ENCODE peak calls at places on chromosomes 3 and 15, in seven cellular contexts. One of them, this sample, is unnamed.

GRCh38 chr3:116445291-116445841 is at the start of gene LSAMP:
- DNase-seq in lung: no peak
- DNase-seq in brain microvascular endothelial cell: no peak
- DNase-seq in astrocyte: peak; percentile 30
- DNase-seq in CD4-positive, alpha-beta T cell: no peak
- DNase-seq in AG04450: no peak
- DNase-seq in GM23248: peak; percentile 62
- DNase-seq in this sample: peak; percentile 84

GRCh38 chr3:159782724-159783421 is 205.8 kb upstream of the IL12A start:
- DNase-seq in brain microvascular endothelial cell: no peak
- DNase-seq in astrocyte: no peak
- DNase-seq in AG04450: no peak
- DNase-seq in lung: no peak
- DNase-seq in GM23248: no peak
- DNase-seq in CD4-positive, alpha-beta T cell: no peak
- DNase-seq in this sample: no peak

GRCh38 chr3:61983479-61983878 is 389.9 kb downstream of the FEZF2 start:
- DNase-seq in AG04450: no peak
- DNase-seq in brain microvascular endothelial cell: no peak
- DNase-seq in CD4-positive, alpha-beta T cell: no peak
- DNase-seq in astrocyte: peak; percentile 30
- DNase-seq in GM23248: no peak
- DNase-seq in lung: no peak
- DNase-seq in this sample: no peak

GRCh38 chr3:17431004-17431403 is 311.4 kb downstream of the TBC1D5 start:
- DNase-seq in CD4-positive, alpha-beta T cell: no peak
- DNase-seq in lung: no peak
- DNase-seq in GM23248: peak; percentile 56
- DNase-seq in brain microvascular endothelial cell: no peak
- DNase-seq in AG04450: peak; percentile 3
- DNase-seq in astrocyte: peak; percentile 19
- DNase-seq in this sample: no peak

GRCh38 chr3:89690649-89691048 is 583.2 kb downstream of the EPHA3 start:
- DNase-seq in astrocyte: peak; percentile 14
- DNase-seq in GM23248: peak; percentile 12
- DNase-seq in lung: no peak
- DNase-seq in CD4-positive, alpha-beta T cell: no peak
- DNase-seq in AG04450: no peak
- DNase-seq in brain microvascular endothelial cell: no peak
- DNase-seq in this sample: no peak

GRCh38 chr15:60757831-60758570 is 279.1 kb upstream of the ICE2 start:
- DNase-seq in brain microvascular endothelial cell: no peak
- DNase-seq in GM23248: no peak
- DNase-seq in astrocyte: no peak
- DNase-seq in lung: no peak
- DNase-seq in AG04450: no peak
- DNase-seq in CD4-positive, alpha-beta T cell: no peak
- DNase-seq in this sample: no peak

GRCh38 chr3:115513411-115513800 is 109.9 kb upstream of the GAP43 start:
- DNase-seq in CD4-positive, alpha-beta T cell: no peak
- DNase-seq in brain microvascular endothelial cell: no peak
- DNase-seq in astrocyte: no peak
- DNase-seq in GM23248: no peak
- DNase-seq in lung: no peak
- DNase-seq in AG04450: no peak
- DNase-seq in this sample: no peak

GRCh38 chr3:105093371-105093770 is 273.3 kb upstream of the ALCAM start:
- DNase-seq in lung: no peak
- DNase-seq in brain microvascular endothelial cell: no peak
- DNase-seq in astrocyte: no peak
- DNase-seq in CD4-positive, alpha-beta T cell: no peak
- DNase-seq in AG04450: no peak
- DNase-seq in GM23248: no peak
- DNase-seq in this sample: no peak

GRCh38 chr15:33226559-33227181 is 32.2 kb upstream of the FMN1 start:
- DNase-seq in GM23248: peak; percentile 46
- DNase-seq in brain microvascular endothelial cell: peak; percentile 21
- DNase-seq in AG04450: no peak
- DNase-seq in lung: peak; percentile 51
- DNase-seq in CD4-positive, alpha-beta T cell: peak; percentile 33
- DNase-seq in astrocyte: peak; percentile 24
- DNase-seq in this sample: no peak

GRCh38 chr15:32683231-32683630 is 34.6 kb upstream of the GREM1 start:
- DNase-seq in lung: no peak
- DNase-seq in GM23248: peak; percentile 66
- DNase-seq in CD4-positive, alpha-beta T cell: no peak
- DNase-seq in AG04450: no peak
- DNase-seq in brain microvascular endothelial cell: no peak
- DNase-seq in astrocyte: no peak
- DNase-seq in this sample: no peak

GRCh38 chr3:40267940-40268707 is 41.4 kb upstream of the EIF1B start:
- DNase-seq in GM23248: peak; percentile 20
- DNase-seq in astrocyte: no peak
- DNase-seq in lung: no peak
- DNase-seq in brain microvascular endothelial cell: no peak
- DNase-seq in CD4-positive, alpha-beta T cell: no peak
- DNase-seq in AG04450: no peak
- DNase-seq in this sample: no peak

GRCh38 chr3:122295286-122295685 is 29.8 kb upstream of the CSTA start:
- DNase-seq in CD4-positive, alpha-beta T cell: no peak
- DNase-seq in lung: no peak
- DNase-seq in AG04450: no peak
- DNase-seq in brain microvascular endothelial cell: no peak
- DNase-seq in GM23248: no peak
- DNase-seq in astrocyte: no peak
- DNase-seq in this sample: no peak

GRCh38 chr15:31332681-31333071 is 6.0 kb downstream of the KLF13 start:
- DNase-seq in astrocyte: no peak
- DNase-seq in AG04450: no peak
- DNase-seq in brain microvascular endothelial cell: no peak
- DNase-seq in lung: no peak
- DNase-seq in GM23248: no peak
- DNase-seq in CD4-positive, alpha-beta T cell: no peak
- DNase-seq in this sample: no peak

GRCh38 chr3:145015243-145015642 is 1043.6 kb downstream of the DIPK2A start:
- DNase-seq in brain microvascular endothelial cell: peak; percentile 53
- DNase-seq in AG04450: peak; percentile 6
- DNase-seq in astrocyte: peak; percentile 32
- DNase-seq in GM23248: peak; percentile 11
- DNase-seq in CD4-positive, alpha-beta T cell: no peak
- DNase-seq in lung: no peak
- DNase-seq in this sample: no peak

GRCh38 chr15:51649659-51650521 is 27.3 kb upstream of the DMXL2 start:
- DNase-seq in lung: peak; percentile 35
- DNase-seq in GM23248: peak; percentile 76
- DNase-seq in AG04450: peak; percentile 50
- DNase-seq in brain microvascular endothelial cell: peak; percentile 74
- DNase-seq in CD4-positive, alpha-beta T cell: peak; percentile 3
- DNase-seq in astrocyte: peak; percentile 49
- DNase-seq in this sample: no peak

GRCh38 chr3:192830279-192831110 is 87.2 kb downstream of the MB21D2 start:
- DNase-seq in astrocyte: peak; percentile 49
- DNase-seq in AG04450: no peak
- DNase-seq in brain microvascular endothelial cell: no peak
- DNase-seq in GM23248: no peak
- DNase-seq in CD4-positive, alpha-beta T cell: no peak
- DNase-seq in lung: no peak
- DNase-seq in this sample: no peak

GRCh38 chr3:102225407-102226132 is 209.2 kb upstream of the ZPLD1 start:
- DNase-seq in AG04450: peak; percentile 64
- DNase-seq in CD4-positive, alpha-beta T cell: no peak
- DNase-seq in GM23248: peak; percentile 79
- DNase-seq in lung: no peak
- DNase-seq in brain microvascular endothelial cell: peak; percentile 51
- DNase-seq in astrocyte: peak; percentile 61
- DNase-seq in this sample: no peak

GRCh38 chr15:51341366-51342248 is at the start of gene GLDN:
- DNase-seq in AG04450: no peak
- DNase-seq in GM23248: peak; percentile 66
- DNase-seq in lung: peak; percentile 40
- DNase-seq in brain microvascular endothelial cell: no peak
- DNase-seq in CD4-positive, alpha-beta T cell: no peak
- DNase-seq in astrocyte: peak; percentile 32
- DNase-seq in this sample: peak; percentile 72

GRCh38 chr3:24526640-24527237 is 32.1 kb upstream of the THRB start:
- DNase-seq in astrocyte: no peak
- DNase-seq in lung: no peak
- DNase-seq in AG04450: no peak
- DNase-seq in brain microvascular endothelial cell: no peak
- DNase-seq in GM23248: no peak
- DNase-seq in CD4-positive, alpha-beta T cell: no peak
- DNase-seq in this sample: no peak

GRCh38 chr3:18499256-18499655 is 74.1 kb upstream of the SATB1 start:
- DNase-seq in AG04450: no peak
- DNase-seq in brain microvascular endothelial cell: no peak
- DNase-seq in lung: no peak
- DNase-seq in CD4-positive, alpha-beta T cell: no peak
- DNase-seq in astrocyte: no peak
- DNase-seq in GM23248: no peak
- DNase-seq in this sample: no peak

GRCh38 chr3:195441476-195441970 is 1.3 kb downstream of the ACAP2 start:
- DNase-seq in GM23248: peak; percentile 49
- DNase-seq in astrocyte: no peak
- DNase-seq in lung: no peak
- DNase-seq in AG04450: no peak
- DNase-seq in brain microvascular endothelial cell: no peak
- DNase-seq in CD4-positive, alpha-beta T cell: no peak
- DNase-seq in this sample: no peak

GRCh38 chr3:149507491-149508324 is 33.2 kb downstream of the TM4SF4 start:
- DNase-seq in lung: peak; percentile 50
- DNase-seq in GM23248: peak; percentile 54
- DNase-seq in brain microvascular endothelial cell: peak; percentile 37
- DNase-seq in astrocyte: peak; percentile 57
- DNase-seq in AG04450: no peak
- DNase-seq in CD4-positive, alpha-beta T cell: no peak
- DNase-seq in this sample: no peak

GRCh38 chr15:43070893-43071292 is 34.9 kb downstream of the UBR1 start:
- DNase-seq in GM23248: no peak
- DNase-seq in lung: no peak
- DNase-seq in CD4-positive, alpha-beta T cell: no peak
- DNase-seq in astrocyte: no peak
- DNase-seq in AG04450: no peak
- DNase-seq in brain microvascular endothelial cell: no peak
- DNase-seq in this sample: no peak

GRCh38 chr3:50574280-50574831 is 5.0 kb downstream of the HEMK1 start:
- DNase-seq in brain microvascular endothelial cell: no peak
- DNase-seq in GM23248: no peak
- DNase-seq in AG04450: no peak
- DNase-seq in CD4-positive, alpha-beta T cell: no peak
- DNase-seq in lung: no peak
- DNase-seq in astrocyte: no peak
- DNase-seq in this sample: no peak

GRCh38 chr3:79954756-79955155 is 187.0 kb upstream of the ROBO1 start:
- DNase-seq in CD4-positive, alpha-beta T cell: no peak
- DNase-seq in astrocyte: no peak
- DNase-seq in AG04450: no peak
- DNase-seq in GM23248: no peak
- DNase-seq in lung: no peak
- DNase-seq in brain microvascular endothelial cell: no peak
- DNase-seq in this sample: no peak

GRCh38 chr3:74377701-74378100 is 236.8 kb downstream of the CNTN3 start:
- DNase-seq in lung: no peak
- DNase-seq in AG04450: no peak
- DNase-seq in astrocyte: no peak
- DNase-seq in GM23248: no peak
- DNase-seq in brain microvascular endothelial cell: no peak
- DNase-seq in CD4-positive, alpha-beta T cell: no peak
- DNase-seq in this sample: no peak

GRCh38 chr15:67267440-67267839 is 12.9 kb downstream of the IQCH start:
- DNase-seq in brain microvascular endothelial cell: no peak
- DNase-seq in astrocyte: no peak
- DNase-seq in AG04450: no peak
- DNase-seq in GM23248: no peak
- DNase-seq in lung: no peak
- DNase-seq in CD4-positive, alpha-beta T cell: no peak
- DNase-seq in this sample: no peak

GRCh38 chr3:5731100-5731499 is 543.6 kb downstream of the EDEM1 start:
- DNase-seq in astrocyte: no peak
- DNase-seq in CD4-positive, alpha-beta T cell: no peak
- DNase-seq in AG04450: no peak
- DNase-seq in GM23248: no peak
- DNase-seq in brain microvascular endothelial cell: no peak
- DNase-seq in lung: no peak
- DNase-seq in this sample: no peak

GRCh38 chr15:93035092-93035915 is 53.7 kb downstream of the RGMA start:
- DNase-seq in AG04450: no peak
- DNase-seq in brain microvascular endothelial cell: no peak
- DNase-seq in lung: no peak
- DNase-seq in CD4-positive, alpha-beta T cell: no peak
- DNase-seq in astrocyte: no peak
- DNase-seq in GM23248: no peak
- DNase-seq in this sample: no peak

GRCh38 chr15:67077641-67078215 is 12.3 kb downstream of the SMAD3 start:
- DNase-seq in CD4-positive, alpha-beta T cell: no peak
- DNase-seq in AG04450: no peak
- DNase-seq in brain microvascular endothelial cell: peak; percentile 0
- DNase-seq in lung: peak; percentile 54
- DNase-seq in GM23248: no peak
- DNase-seq in astrocyte: no peak
- DNase-seq in this sample: no peak

GRCh38 chr3:11136871-11137626 is 17.2 kb upstream of the HRH1 start:
- DNase-seq in CD4-positive, alpha-beta T cell: no peak
- DNase-seq in GM23248: peak; percentile 100
- DNase-seq in astrocyte: peak; percentile 100
- DNase-seq in lung: peak; percentile 47
- DNase-seq in brain microvascular endothelial cell: peak; percentile 100
- DNase-seq in AG04450: peak; percentile 100
- DNase-seq in this sample: no peak
- H3K27ac ChIP-seq in CD4-positive, alpha-beta T cell: no peak overlapping the region
- H3K27ac ChIP-seq in GM23248: peak overlapping the region; percentile 99
- H3K27ac ChIP-seq in astrocyte: peak overlapping the region; percentile 100
- H3K27ac ChIP-seq in lung: no peak overlapping the region
- H3K27ac ChIP-seq in brain microvascular endothelial cell: peak overlapping the region; percentile 99
- H3K27ac ChIP-seq in AG04450: peak overlapping the region; percentile 100
- H3K27ac ChIP-seq in this sample: no peak overlapping the region

GRCh38 chr3:176663376-176663775 is 533.9 kb downstream of the TBL1XR1 start:
- DNase-seq in CD4-positive, alpha-beta T cell: no peak
- DNase-seq in lung: no peak
- DNase-seq in GM23248: peak; percentile 59
- DNase-seq in astrocyte: peak; percentile 59
- DNase-seq in brain microvascular endothelial cell: no peak
- DNase-seq in AG04450: no peak
- DNase-seq in this sample: no peak
- H3K27ac ChIP-seq in CD4-positive, alpha-beta T cell: no peak overlapping the region
- H3K27ac ChIP-seq in lung: no peak overlapping the region
- H3K27ac ChIP-seq in GM23248: peak overlapping the region; percentile 42
- H3K27ac ChIP-seq in astrocyte: peak overlapping the region; percentile 23
- H3K27ac ChIP-seq in brain microvascular endothelial cell: no peak overlapping the region
- H3K27ac ChIP-seq in AG04450: no peak overlapping the region
- H3K27ac ChIP-seq in this sample: no peak overlapping the region

GRCh38 chr3:185760091-185760490 is 64.8 kb downstream of the IGF2BP2 start:
- DNase-seq in AG04450: no peak
- DNase-seq in brain microvascular endothelial cell: no peak
- DNase-seq in astrocyte: no peak
- DNase-seq in CD4-positive, alpha-beta T cell: no peak
- DNase-seq in GM23248: peak; percentile 60
- DNase-seq in lung: no peak
- DNase-seq in this sample: no peak
- H3K27ac ChIP-seq in AG04450: no peak overlapping the region
- H3K27ac ChIP-seq in brain microvascular endothelial cell: no peak overlapping the region
- H3K27ac ChIP-seq in astrocyte: no peak overlapping the region
- H3K27ac ChIP-seq in CD4-positive, alpha-beta T cell: no peak overlapping the region
- H3K27ac ChIP-seq in GM23248: peak overlapping the region; percentile 35
- H3K27ac ChIP-seq in lung: no peak overlapping the region
- H3K27ac ChIP-seq in this sample: no peak overlapping the region

GRCh38 chr15:74793135-74794028 is 11.5 kb downstream of the CSK start:
- DNase-seq in CD4-positive, alpha-beta T cell: peak; percentile 65
- DNase-seq in GM23248: no peak
- DNase-seq in astrocyte: no peak
- DNase-seq in AG04450: no peak
- DNase-seq in brain microvascular endothelial cell: peak; percentile 56
- DNase-seq in lung: no peak
- DNase-seq in this sample: no peak
- H3K27ac ChIP-seq in CD4-positive, alpha-beta T cell: peak overlapping the region; percentile 90
- H3K27ac ChIP-seq in GM23248: no peak overlapping the region
- H3K27ac ChIP-seq in astrocyte: peak overlapping the region; percentile 15
- H3K27ac ChIP-seq in AG04450: no peak overlapping the region
- H3K27ac ChIP-seq in brain microvascular endothelial cell: no peak overlapping the region
- H3K27ac ChIP-seq in lung: peak overlapping the region; percentile 33
- H3K27ac ChIP-seq in this sample: peak overlapping the region; percentile 27